ENCODE peak calls at places on chromosomes 5 and 9, in ten cellular contexts. O is stimulated activated CD4-positive, alpha-beta T cell treated with anti-CD3 and anti-CD28 coated beads, Interleukin-4, amount 100 ng/mL, for 24 hours; J is left kidney; L is HuH-7.5; H is colonic mucosa; X is left lung; B is effector CD8-positive, alpha-beta T cell; Z is ELR; V is T-helper 17 cell; C is stimulated activated CD8-positive, alpha-beta memory T cell treated with anti-CD3 and anti-CD28 coated beads, Interleukin-4, amount 100 ng/mL, for 4 hours. D is an unnamed sample.

GRCh38 chr9:95057121-95057520 is 260.4 kb downstream of the FANCC start:
- DNase-seq in O (no peak), J (no peak), L (no peak), H (no peak), X (no peak), B (no peak), Z (no peak), V (no peak), C (no peak), D (no peak)

GRCh38 chr5:170738840-170739239 is 44.7 kb upstream of the GABRP start:
- DNase-seq in O (no peak), J (no peak), L (no peak), H (no peak), X (no peak), B (no peak), Z (no peak), V (no peak), C (no peak), D (no peak)

GRCh38 chr5:132254321-132254977 is 3.0 kb upstream of the PDLIM4 start:
- DNase-seq in O (no peak), J (no peak), L (no peak), H (no peak), X (no peak), B (no peak), Z (no peak), V (no peak), C (no peak), D (no peak)

GRCh38 chr5:132501961-132502931 is 11.7 kb upstream of the IRF1 start:
- DNase-seq in O (no peak), J (no peak), L (no peak), H (peak; percentile 58), X (no peak), B (no peak), Z (peak; percentile 52), V (no peak), C (no peak), D (no peak)

GRCh38 chr5:92064993-92065392 is 681.9 kb upstream of the ARRDC3 start:
- DNase-seq in O (no peak), J (no peak), L (no peak), H (no peak), X (no peak), B (no peak), Z (no peak), V (no peak), C (no peak), D (no peak)

GRCh38 chr5:126837907-126838539 is 61.1 kb downstream of the LMNB1 start:
- DNase-seq in O (no peak), J (no peak), L (no peak), H (no peak), X (no peak), B (no peak), Z (no peak), V (no peak), C (no peak), D (no peak)

GRCh38 chr5:121968910-121969607 is 7.3 kb downstream of the SRFBP1 start:
- DNase-seq in O (no peak), J (peak; percentile 47), L (no peak), H (no peak), X (no peak), B (no peak), Z (peak; percentile 99), V (no peak), C (no peak), D (no peak)

GRCh38 chr9:101457003-101457402 is 21.4 kb upstream of the ALDOB start:
- DNase-seq in O (no peak), J (no peak), L (no peak), H (no peak), X (no peak), B (no peak), Z (no peak), V (no peak), C (no peak), D (no peak)

GRCh38 chr5:126561908-126562307 is 33.1 kb downstream of the ALDH7A1 start:
- DNase-seq in O (no peak), J (no peak), L (no peak), H (no peak), X (no peak), B (no peak), Z (peak; percentile 13), V (no peak), C (no peak), D (no peak)

GRCh38 chr5:38598994-38599611 is 42.7 kb upstream of the LIFR start:
- DNase-seq in O (no peak), J (no peak), L (no peak), H (no peak), X (no peak), B (no peak), Z (peak; percentile 94), V (no peak), C (no peak), D (no peak)